ENCODE peak calls at places on chromosome 4, in seven cellular contexts. G is dorsolateral prefrontal cortex; T is activated CD4-positive, alpha-beta T cell treated with anti-CD3 and anti-CD28 coated beads for 1 hour; L is activated T-cell treated with anti-CD3 and anti-CD28 coated beads, Interleukin-2, amount 50 U/mL, for 4 hours; Z is GM12865; E is T-cell; O is GOT3. R is an unnamed sample.

GRCh38 chr4:152991361-152991760 is 55.2 kb downstream of the FHDC1 start:
- DNase-seq in L (no peak), O (no peak), Z (no peak), T (no peak), E (no peak), G (no peak), R (no peak)

GRCh38 chr4:185384877-185385465 is 10.8 kb downstream of the LRP2BP start:
- DNase-seq in G (no peak), L (no peak), O (no peak), T (no peak), Z (no peak), E (no peak), R (no peak)

GRCh38 chr4:184386271-184386781 is 88.0 kb downstream of the IRF2 start:
- DNase-seq in L (no peak), Z (no peak), T (no peak), O (no peak), E (no peak), G (no peak), R (no peak)

GRCh38 chr4:140724780-140725179 is 31.4 kb downstream of the TBC1D9 start:
- DNase-seq in T (no peak), G (no peak), E (no peak), L (no peak), Z (no peak), O (no peak), R (no peak)

GRCh38 chr4:153748378-153748777 is 11.4 kb downstream of the RNF175 start:
- DNase-seq in G (no peak), L (no peak), Z (no peak), E (no peak), O (no peak), T (no peak), R (peak; percentile 23)

GRCh38 chr4:3344596-3344995 is 51.8 kb downstream of the RGS12 start:
- DNase-seq in G (no peak), Z (no peak), E (no peak), T (no peak), O (no peak), L (no peak), R (no peak)

GRCh38 chr4:183444953-183445543 is 612 bp downstream of the CDKN2AIP start:
- DNase-seq in E (no peak), O (no peak), Z (no peak), T (no peak), G (no peak), L (no peak), R (no peak)

GRCh38 chr4:5956285-5957021 is 61.8 kb downstream of the C4orf50 start:
- DNase-seq in T (no peak), G (no peak), L (no peak), E (no peak), O (no peak), Z (peak; percentile 20), R (no peak)

GRCh38 chr4:106708604-106708876 is 327.6 kb downstream of the DKK2 start:
- DNase-seq in L (no peak), T (no peak), G (no peak), Z (no peak), E (no peak), O (no peak), R (no peak)

GRCh38 chr4:71550220-71551190 is 211.7 kb downstream of the SLC4A4 start:
- DNase-seq in L (no peak), O (no peak), G (no peak), E (no peak), Z (no peak), T (no peak), R (no peak)

GRCh38 chr4:143558823-143559756 is 45.6 kb downstream of the SMARCA5 start:
- DNase-seq in G (peak; percentile 67), Z (peak; percentile 83), E (peak; percentile 46), L (peak; percentile 61), O (no peak), T (peak; percentile 68), R (no peak)

GRCh38 chr4:90542216-90542615 is 415.0 kb downstream of the CCSER1 start:
- DNase-seq in Z (no peak), O (no peak), L (no peak), G (no peak), E (no peak), T (no peak), R (no peak)

GRCh38 chr4:81736324-81736723 is 264.6 kb upstream of the RASGEF1B start:
- DNase-seq in G (no peak), L (no peak), O (no peak), E (no peak), T (no peak), Z (no peak), R (no peak)

GRCh38 chr4:148376151-148376550 is 66.1 kb downstream of the NR3C2 start:
- DNase-seq in G (no peak), Z (no peak), E (peak; percentile 75), L (no peak), O (no peak), T (no peak), R (no peak)

GRCh38 chr4:1768367-1769034 is 24.6 kb upstream of the FGFR3 start:
- DNase-seq in E (no peak), Z (no peak), T (no peak), L (no peak), O (no peak), G (no peak), R (no peak)

GRCh38 chr4:114729339-114729738 is 130.7 kb downstream of the UGT8 start:
- DNase-seq in T (no peak), G (no peak), O (no peak), E (no peak), L (no peak), Z (peak; percentile 1), R (no peak)

GRCh38 chr4:23237771-23238170 is 545.0 kb downstream of the GBA3 start:
- DNase-seq in E (no peak), G (peak; percentile 38), L (no peak), T (no peak), Z (no peak), O (no peak), R (no peak)

GRCh38 chr4:53804719-53805118 is 213.4 kb upstream of the LNX1 start:
- DNase-seq in O (no peak), T (no peak), L (no peak), G (no peak), E (no peak), Z (peak; percentile 73), R (no peak)

GRCh38 chr4:171265190-171265818 is 547.9 kb upstream of the GALNTL6 start:
- DNase-seq in G (no peak), O (no peak), T (no peak), L (no peak), Z (peak; percentile 26), E (no peak), R (no peak)

GRCh38 chr4:39527296-39528055 is at the start of gene UGDH:
- DNase-seq in G (peak; percentile 99), Z (peak; percentile 96), E (peak; percentile 80), O (peak; percentile 94), L (peak; percentile 87), T (peak; percentile 82), R (peak; percentile 89)

GRCh38 chr4:142386450-142386849 is 459.7 kb downstream of the INPP4B start:
- DNase-seq in T (no peak), Z (no peak), L (no peak), O (no peak), G (no peak), E (no peak), R (no peak)

GRCh38 chr4:2825740-2826139 is 17.9 kb upstream of the ADD1 start:
- DNase-seq in O (no peak), L (no peak), G (peak; percentile 60), Z (no peak), T (no peak), E (no peak), R (no peak)

GRCh38 chr4:144575181-144575580 is 70.8 kb upstream of the HHIP start:
- DNase-seq in Z (peak; percentile 40), G (no peak), O (no peak), T (no peak), L (no peak), E (no peak), R (no peak)

GRCh38 chr4:42460043-42460442 is 62.8 kb downstream of the SHISA3 start:
- DNase-seq in L (no peak), Z (peak; percentile 74), E (no peak), T (no peak), G (no peak), O (no peak), R (no peak)

GRCh38 chr4:83219344-83219990 is 65.1 kb downstream of the COQ2 start:
- DNase-seq in T (peak; percentile 23), L (peak; percentile 51), G (no peak), Z (peak; percentile 83), E (peak; percentile 54), O (peak; percentile 4), R (no peak)

GRCh38 chr4:6446538-6447451 is 25.6 kb downstream of the PPP2R2C start:
- DNase-seq in L (no peak), Z (no peak), O (no peak), T (no peak), G (no peak), E (no peak), R (no peak)

GRCh38 chr4:1766336-1767057 is 26.6 kb upstream of the FGFR3 start:
- DNase-seq in G (no peak), L (no peak), O (no peak), Z (no peak), T (no peak), E (no peak), R (no peak)

GRCh38 chr4:81194286-81194685 is 20.7 kb downstream of the PRKG2 start:
- DNase-seq in E (no peak), O (no peak), Z (no peak), G (no peak), L (no peak), T (no peak), R (no peak)

GRCh38 chr4:158094413-158095110 is 78.3 kb downstream of the GASK1B start:
- DNase-seq in G (no peak), O (no peak), E (no peak), L (no peak), Z (no peak), T (no peak), R (no peak)

GRCh38 chr4:75058486-75058885 is 125.6 kb downstream of the PARM1 start:
- DNase-seq in G (no peak), T (no peak), E (no peak), L (no peak), Z (no peak), O (no peak), R (no peak)

GRCh38 chr4:83320548-83320947 is 14.1 kb downstream of the HPSE start:
- DNase-seq in Z (no peak), L (no peak), T (no peak), O (no peak), E (no peak), G (peak; percentile 49), R (peak; percentile 11)

GRCh38 chr4:71487324-71487677 is 148.5 kb downstream of the SLC4A4 start:
- DNase-seq in E (no peak), L (no peak), Z (no peak), O (no peak), T (no peak), G (no peak), R (no peak)

GRCh38 chr4:57051100-57051499 is 59.1 kb downstream of the IGFBP7 start:
- DNase-seq in O (no peak), T (no peak), Z (no peak), E (no peak), L (no peak), G (no peak), R (no peak)

R was measured in thoracic aorta.